ENCODE peak calls at places on chromosomes 7 and 10, in eight cellular contexts. X is central memory CD8-positive, alpha-beta T cell; U is activated CD4-positive, CD25-positive, alpha-beta regulatory T cell; S is IMR-90; I is CD8-positive, alpha-beta T cell; L is CD4-positive, CD25-positive, alpha-beta regulatory T cell; F is stimulated activated CD4-positive, alpha-beta T cell treated with anti-CD3 and anti-CD28 coated beads, Interleukin-2, amount 100 ng/mL, for 48 hours; K is activated T-cell treated with anti-CD3 and anti-CD28 coated beads, Interleukin-2, amount 50 U/mL, for 48 hours. Y is an unnamed sample.

GRCh38 chr10:64396105-64396504 is 874.9 kb downstream of the REEP3 start:
- DNase-seq in X (no peak), S (peak; percentile 55), U (no peak), F (no peak), L (no peak), I (no peak), K (no peak), Y (peak; percentile 57)

GRCh38 chr7:74612015-74612829 is 45.3 kb upstream of the GTF2I start:
- DNase-seq in K (no peak), L (no peak), I (no peak), X (no peak), F (no peak), S (no peak), U (no peak), Y (no peak)

GRCh38 chr10:104099274-104099673 is 13.6 kb upstream of the COL17A1 start:
- DNase-seq in F (no peak), S (peak; percentile 75), I (no peak), X (no peak), L (no peak), U (no peak), K (no peak), Y (no peak)

GRCh38 chr10:100607439-100607838 is 71.7 kb downstream of the HIF1AN start:
- DNase-seq in F (no peak), K (no peak), I (no peak), U (no peak), X (no peak), S (no peak), L (no peak), Y (no peak)

GRCh38 chr10:72421895-72422540 is 67.3 kb upstream of the DNAJB12 start:
- DNase-seq in X (no peak), S (no peak), I (no peak), F (no peak), K (no peak), U (no peak), L (no peak), Y (no peak)

GRCh38 chr10:106395061-106395749 is 769.3 kb downstream of the SORCS1 start:
- DNase-seq in L (no peak), X (no peak), I (no peak), U (no peak), S (no peak), F (no peak), K (no peak), Y (no peak)

GRCh38 chr10:31304261-31304970 is 14.6 kb upstream of the ZEB1 start:
- DNase-seq in I (no peak), F (no peak), U (no peak), S (peak; percentile 56), X (no peak), K (no peak), L (no peak), Y (no peak)

GRCh38 chr10:3874988-3875841 is 90.2 kb upstream of the KLF6 start:
- DNase-seq in L (peak; percentile 46), X (peak; percentile 60), F (no peak), S (no peak), K (no peak), U (no peak), I (peak; percentile 53), Y (no peak)

GRCh38 chr10:67763499-67764011 is 67.6 kb upstream of the CTNNA3 start:
- DNase-seq in I (peak; percentile 82), F (peak; percentile 66), S (peak; percentile 35), X (peak; percentile 63), L (peak; percentile 62), K (peak; percentile 86), U (peak; percentile 53), Y (no peak)

GRCh38 chr7:117269417-117269816 is 53.4 kb downstream of the WNT2 start:
- DNase-seq in K (no peak), F (no peak), S (peak; percentile 98), L (no peak), I (no peak), X (no peak), U (no peak), Y (peak; percentile 93)

GRCh38 chr10:119190353-119190752 is 11.7 kb upstream of the PRDX3 start:
- DNase-seq in K (no peak), X (no peak), L (no peak), S (peak; percentile 99), I (no peak), F (no peak), U (no peak), Y (peak; percentile 94)

GRCh38 chr10:71569775-71570588 is 149.6 kb downstream of the C10orf105 start:
- DNase-seq in L (peak; percentile 60), S (peak; percentile 23), F (peak; percentile 87), U (peak; percentile 85), K (peak; percentile 86), X (peak; percentile 54), I (peak; percentile 68), Y (no peak)

GRCh38 chr7:29132980-29133379 is 13.4 kb downstream of the CPVL start:
- DNase-seq in U (no peak), L (no peak), S (no peak), X (no peak), F (no peak), I (no peak), K (no peak), Y (no peak)

GRCh38 chr7:11207565-11207964 is 233.9 kb downstream of the PHF14 start:
- DNase-seq in X (no peak), L (no peak), I (no peak), U (no peak), S (no peak), F (no peak), K (no peak), Y (no peak)

GRCh38 chr10:119023553-119023868 is 6.0 kb upstream of the NANOS1 start:
- DNase-seq in S (no peak), L (no peak), X (no peak), K (no peak), I (no peak), F (no peak), U (no peak), Y (no peak)

GRCh38 chr7:104264281-104264680 is 56.5 kb upstream of the ORC5 start:
- DNase-seq in S (peak; percentile 32), F (no peak), K (no peak), I (no peak), L (no peak), X (no peak), U (no peak), Y (no peak)

GRCh38 chr7:134947329-134947728 is 39.0 kb upstream of the AGBL3 start:
- DNase-seq in I (no peak), U (no peak), K (no peak), S (no peak), F (no peak), L (no peak), X (no peak), Y (no peak)

GRCh38 chr10:88505680-88506215 is 77.4 kb downstream of the RNLS start:
- DNase-seq in L (no peak), F (no peak), S (no peak), K (no peak), U (no peak), I (no peak), X (no peak), Y (no peak)

GRCh38 chr7:151759591-151760042 is 117.3 kb downstream of the PRKAG2 start:
- DNase-seq in S (peak; percentile 65), U (peak; percentile 17), K (peak; percentile 73), L (peak; percentile 33), F (peak; percentile 47), X (peak; percentile 22), I (peak; percentile 65), Y (no peak)

GRCh38 chr7:96794063-96794462 is 84.4 kb upstream of the SEM1 start:
- DNase-seq in K (no peak), F (no peak), I (no peak), S (no peak), U (no peak), L (no peak), X (no peak), Y (no peak)

GRCh38 chr7:80736371-80736770 is 97.9 kb downstream of the CD36 start:
- DNase-seq in S (peak; percentile 39), X (no peak), I (no peak), U (no peak), K (no peak), F (no peak), L (no peak), Y (no peak)

GRCh38 chr10:60778978-60779668 is 845 bp downstream of the CDK1 start:
- DNase-seq in X (no peak), U (no peak), S (no peak), L (no peak), K (no peak), I (no peak), F (no peak), Y (no peak)

GRCh38 chr7:27946351-27946750 is 206.4 kb downstream of the TAX1BP1 start:
- DNase-seq in F (no peak), S (no peak), L (no peak), K (no peak), U (no peak), X (no peak), I (no peak), Y (no peak)

GRCh38 chr7:538764-539685 is 19.4 kb upstream of the PDGFA start:
- DNase-seq in K (no peak), I (peak; percentile 5), L (no peak), F (no peak), U (no peak), X (no peak), S (no peak), Y (no peak)

GRCh38 chr7:19080076-19080475 is 37.4 kb downstream of the TWIST1 start:
- DNase-seq in F (no peak), S (no peak), L (no peak), X (no peak), I (no peak), K (no peak), U (no peak), Y (no peak)

GRCh38 chr7:141012044-141012685 is 2.6 kb downstream of the MRPS33 start:
- DNase-seq in S (peak; percentile 62), I (peak; percentile 82), X (peak; percentile 80), F (peak; percentile 66), U (peak; percentile 62), K (peak; percentile 84), L (peak; percentile 62), Y (peak; percentile 23)

GRCh38 chr10:52752801-52753437 is 19.7 kb downstream of the MBL2 start:
- DNase-seq in X (no peak), I (no peak), L (no peak), F (no peak), U (no peak), S (no peak), K (no peak), Y (no peak)

GRCh38 chr10:84269773-84270172 is 24.9 kb downstream of the RGR start:
- DNase-seq in U (no peak), X (no peak), L (no peak), K (no peak), I (no peak), S (peak; percentile 92), F (no peak), Y (peak; percentile 62)

GRCh38 chr10:86253171-86254072 is 113.2 kb downstream of the GRID1 start:
- DNase-seq in K (no peak), L (no peak), F (no peak), I (no peak), S (no peak), X (no peak), U (no peak), Y (no peak)

GRCh38 chr10:117548191-117548668 is 5.7 kb downstream of the EMX2 start:
- DNase-seq in I (no peak), S (no peak), X (no peak), U (no peak), L (no peak), K (no peak), F (no peak), Y (no peak)

GRCh38 chr10:132841254-132841975 is 55.5 kb upstream of the NKX6-2 start:
- DNase-seq in F (no peak), X (no peak), K (no peak), U (no peak), L (no peak), S (no peak), I (no peak), Y (no peak)

GRCh38 chr7:84908196-84908793 is 278.6 kb downstream of the SEMA3D start:
- DNase-seq in I (no peak), L (no peak), K (no peak), S (no peak), U (no peak), X (no peak), F (no peak), Y (no peak)

GRCh38 chr7:139613971-139614411 is 90.5 kb downstream of the CLEC2L start:
- DNase-seq in S (no peak), L (no peak), X (no peak), K (no peak), I (no peak), U (no peak), F (no peak), Y (no peak)

GRCh38 chr10:93235686-93236085 is 162.0 kb downstream of the CYP26A1 start:
- DNase-seq in S (peak; percentile 41), F (no peak), L (no peak), K (no peak), U (no peak), X (no peak), I (no peak), Y (peak; percentile 76)

Y was measured in GM04503.